ENCODE peak calls at places on chromosome 1, in ten cellular contexts. R, O, J, B, I, X, H, M, L and V are unnamed samples.

GRCh38 chr1:24351918-24352637 is 32.9 kb downstream of the GRHL3 start:
- DNase-seq in H (no peak), R (peak), M (no peak), J (no peak), I (peak), O (no peak), L (no peak), B (no peak), X (no peak), V (no peak)

GRCh38 chr1:145985502-145986439 is 10.6 kb downstream of the TXNIP start:
- DNase-seq in B (peak), L (no peak), O (no peak), M (no peak), J (no peak), R (peak), H (no peak), I (no peak), X (no peak), V (no peak)

GRCh38 chr1:30652151-30652915 is 71.1 kb downstream of the MATN1 start:
- DNase-seq in X (peak), M (no peak), O (no peak), B (no peak), H (no peak), I (no peak), J (no peak), R (no peak), L (no peak), V (no peak)

GRCh38 chr1:170910273-170910672 is 25.1 kb upstream of the MROH9 start:
- DNase-seq in M (peak), B (no peak), I (no peak), H (no peak), R (no peak), X (no peak), L (no peak), O (no peak), J (no peak), V (no peak)

GRCh38 chr1:94836891-94837290 is 16.7 kb downstream of the SLC44A3 start:
- DNase-seq in L (no peak), X (no peak), R (no peak), O (no peak), M (no peak), I (no peak), J (no peak), H (no peak), B (no peak), V (no peak)

GRCh38 chr1:6414443-6414844 is 5.3 kb downstream of the HES2 start:
- DNase-seq in J (no peak), R (no peak), I (no peak), M (peak), X (peak), B (no peak), O (no peak), L (no peak), H (no peak), V (peak)

GRCh38 chr1:198641506-198641905 is 2.7 kb downstream of the PTPRC start:
- DNase-seq in X (no peak), H (no peak), M (peak), L (peak), O (no peak), J (no peak), B (no peak), I (no peak), R (no peak), V (no peak)

GRCh38 chr1:95381980-95382379 is 148.0 kb downstream of the RWDD3 start:
- DNase-seq in H (no peak), L (no peak), B (no peak), M (no peak), I (no peak), O (no peak), J (no peak), X (no peak), R (no peak), V (no peak)

GRCh38 chr1:91583326-91583755 is 82.7 kb downstream of the CDC7 start:
- DNase-seq in X (peak), O (no peak), H (no peak), I (no peak), L (no peak), B (no peak), J (no peak), M (no peak), R (peak), V (no peak)

GRCh38 chr1:224380003-224380402 is 23.3 kb downstream of the CNIH4 start:
- DNase-seq in R (no peak), M (no peak), J (no peak), B (no peak), L (peak), H (no peak), X (no peak), I (no peak), O (no peak), V (no peak)

GRCh38 chr1:67053785-67054759 is at the start of gene SLC35D1:
- DNase-seq in B (peak), I (peak), H (peak), O (no peak), X (peak), M (peak), L (peak), J (peak), R (peak), V (peak)

GRCh38 chr1:227915564-227916553 is 31.9 kb downstream of the WNT9A start:
- DNase-seq in O (no peak), X (no peak), J (no peak), R (peak), M (peak), B (no peak), L (no peak), I (peak), H (no peak), V (no peak)

GRCh38 chr1:173410133-173410793 is 66.9 kb upstream of the PRDX6 start:
- DNase-seq in J (no peak), M (no peak), H (no peak), X (no peak), B (no peak), I (no peak), L (peak), O (no peak), R (no peak), V (no peak)